ENCODE peak calls at places on chromosomes 12 and 14, in ten cellular contexts. B, R, Q, E, F, S, U, A, C and Z are unnamed samples.

GRCh38 chr12:80186727-80187217 is 87.4 kb downstream of the OTOGL start:
- DNase-seq in B (peak), R (peak), Q (peak), E (peak), F (peak), S (peak), U (peak), A (peak), C (peak), Z (peak)

GRCh38 chr14:100879194-100879593 is 24.3 kb downstream of the RTL1 start:
- DNase-seq in B (no peak), R (no peak), Q (no peak), E (no peak), F (no peak), S (no peak), U (no peak), A (no peak), C (no peak), Z (no peak)

GRCh38 chr12:100375023-100375737 is 18.3 kb downstream of the SLC17A8 start:
- DNase-seq in B (peak), R (peak), Q (no peak), E (no peak), F (peak), S (no peak), U (no peak), A (no peak), C (no peak), Z (no peak)

GRCh38 chr14:30410986-30411385 is 148.0 kb upstream of the G2E3 start:
- DNase-seq in B (no peak), R (no peak), Q (no peak), E (no peak), F (no peak), S (no peak), U (no peak), A (no peak), C (no peak), Z (no peak)

GRCh38 chr14:75334191-75335051 is 55.8 kb downstream of the FOS start:
- DNase-seq in B (no peak), R (peak), Q (peak), E (no peak), F (peak), S (no peak), U (no peak), A (no peak), C (no peak), Z (no peak)

GRCh38 chr12:112261559-112261958 is 120.7 kb downstream of the HECTD4 start:
- DNase-seq in B (no peak), R (no peak), Q (no peak), E (peak), F (peak), S (peak), U (peak), A (no peak), C (peak), Z (no peak)

GRCh38 chr14:91580886-91581615 is 70.9 kb upstream of the PPP4R3A start:
- DNase-seq in B (no peak), R (no peak), Q (no peak), E (no peak), F (no peak), S (no peak), U (no peak), A (no peak), C (no peak), Z (no peak)

GRCh38 chr12:109873653-109874052 is 6.7 kb downstream of the GLTP start:
- DNase-seq in B (no peak), R (no peak), Q (no peak), E (no peak), F (no peak), S (no peak), U (no peak), A (no peak), C (no peak), Z (no peak)

GRCh38 chr14:94354638-94355185 is 31.6 kb upstream of the SERPINA6 start:
- DNase-seq in B (no peak), R (no peak), Q (no peak), E (no peak), F (no peak), S (no peak), U (no peak), A (no peak), C (no peak), Z (no peak)

GRCh38 chr14:55297611-55298323 is 26.5 kb downstream of the FBXO34 start:
- DNase-seq in B (peak), R (no peak), Q (no peak), E (peak), F (no peak), S (no peak), U (peak), A (peak), C (peak), Z (no peak)

GRCh38 chr12:31363416-31363809 is 37.5 kb upstream of the SINHCAF start:
- DNase-seq in B (peak), R (no peak), Q (peak), E (no peak), F (no peak), S (no peak), U (no peak), A (peak), C (no peak), Z (no peak)

GRCh38 chr12:123153906-123154305 is 3.0 kb upstream of the PITPNM2 start:
- DNase-seq in B (no peak), R (no peak), Q (no peak), E (no peak), F (no peak), S (no peak), U (no peak), A (no peak), C (no peak), Z (no peak)

GRCh38 chr14:91331761-91332447 is 85.7 kb downstream of the CCDC88C start:
- DNase-seq in B (no peak), R (no peak), Q (peak), E (no peak), F (no peak), S (no peak), U (no peak), A (no peak), C (no peak), Z (no peak)

GRCh38 chr12:101229841-101230241 is 19.8 kb upstream of the SLC5A8 start:
- DNase-seq in B (no peak), R (no peak), Q (no peak), E (no peak), F (no peak), S (no peak), U (no peak), A (no peak), C (no peak), Z (no peak)

GRCh38 chr12:11734781-11735180 is 85.3 kb downstream of the ETV6 start:
- DNase-seq in B (no peak), R (no peak), Q (no peak), E (no peak), F (no peak), S (no peak), U (no peak), A (no peak), C (no peak), Z (no peak)

GRCh38 chr12:38508246-38508645 is 191.7 kb downstream of the ALG10B start:
- DNase-seq in B (no peak), R (no peak), Q (no peak), E (no peak), F (no peak), S (peak), U (no peak), A (peak), C (no peak), Z (no peak)

GRCh38 chr12:1844223-1844622 is 23.9 kb downstream of the LRTM2 start:
- DNase-seq in B (no peak), R (no peak), Q (no peak), E (no peak), F (no peak), S (peak), U (no peak), A (no peak), C (no peak), Z (no peak)

GRCh38 chr12:104533134-104533533 is 76.4 kb downstream of the CHST11 start:
- DNase-seq in B (no peak), R (no peak), Q (no peak), E (no peak), F (no peak), S (no peak), U (no peak), A (no peak), C (no peak), Z (no peak)

GRCh38 chr12:54882074-54882473 is 27.8 kb downstream of the MUCL1 start:
- DNase-seq in B (no peak), R (no peak), Q (peak), E (no peak), F (no peak), S (no peak), U (no peak), A (no peak), C (no peak), Z (no peak)

GRCh38 chr12:3529281-3529680 is 38.3 kb downstream of the PRMT8 start:
- DNase-seq in B (no peak), R (no peak), Q (no peak), E (no peak), F (no peak), S (no peak), U (no peak), A (no peak), C (no peak), Z (no peak)

GRCh38 chr12:89390802-89391673 is 38.7 kb upstream of the DUSP6 start:
- DNase-seq in B (peak), R (no peak), Q (peak), E (no peak), F (no peak), S (no peak), U (no peak), A (peak), C (peak), Z (no peak)

GRCh38 chr12:132710062-132710421 is 600 bp upstream of the PGAM5 start:
- DNase-seq in B (peak), R (no peak), Q (no peak), E (no peak), F (no peak), S (peak), U (no peak), A (no peak), C (no peak), Z (no peak)

GRCh38 chr14:102545461-102546265 is 36.1 kb upstream of the ANKRD9 start:
- DNase-seq in B (no peak), R (no peak), Q (no peak), E (no peak), F (no peak), S (peak), U (no peak), A (peak), C (no peak), Z (no peak)
- TF ChIP-seq CTCF in B (no peak), R (no peak), Q (no peak), E (no peak), F (no peak), S (no peak), U (no peak), A (peak), C (no peak), Z (no peak)

GRCh38 chr12:5556033-5556614 is 124.2 kb downstream of the NTF3 start:
- DNase-seq in B (peak), R (no peak), Q (no peak), E (no peak), F (no peak), S (peak), U (peak), A (no peak), C (peak), Z (no peak)
- TF ChIP-seq CTCF in B (no peak), R (peak), Q (peak), E (peak), F (no peak), S (peak), U (peak), A (peak), C (peak), Z (peak)

DNA sequence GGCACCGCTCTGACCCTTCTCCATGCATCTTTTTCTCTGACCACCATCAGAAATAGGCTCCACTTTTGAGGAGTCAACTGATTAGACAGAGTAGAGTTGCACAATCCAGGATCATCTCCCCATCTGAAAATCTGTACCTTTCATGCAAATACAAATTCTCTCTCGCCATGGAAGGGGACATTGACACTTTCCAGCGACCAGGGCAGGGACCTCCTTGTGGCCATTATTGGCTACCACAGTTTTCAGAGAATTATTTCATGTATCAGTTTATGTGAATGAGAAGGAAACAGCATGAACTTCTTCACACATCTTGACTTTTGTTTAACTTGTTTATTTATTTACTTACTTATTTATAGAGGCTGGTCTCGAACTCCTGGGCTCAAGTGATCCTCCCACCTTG is 13.8 kb upstream of the RAN start:
- DNase-seq in B (no peak), R (no peak), Q (no peak), E (no peak), F (no peak), S (no peak), U (no peak), A (no peak), C (no peak), Z (no peak)
- TF ChIP-seq CTCF in B (no peak), R (no peak), Q (no peak), E (no peak), F (no peak), S (no peak), U (no peak), A (no peak), C (no peak), Z (no peak)

GRCh38 chr12:125454786-125455450 is 389.7 kb downstream of the AACS start:
- DNase-seq in B (no peak), R (no peak), Q (no peak), E (no peak), F (no peak), S (no peak), U (no peak), A (no peak), C (no peak), Z (no peak)

GRCh38 chr12:125451408-125451807 is 386.2 kb downstream of the AACS start:
- DNase-seq in B (no peak), R (no peak), Q (no peak), E (no peak), F (no peak), S (no peak), U (no peak), A (no peak), C (no peak), Z (no peak)

GRCh38 chr12:125453751-125454150 is 388.5 kb downstream of the AACS start:
- DNase-seq in B (no peak), R (no peak), Q (no peak), E (no peak), F (no peak), S (no peak), U (no peak), A (no peak), C (no peak), Z (no peak)

GRCh38 chr12:125455556-125455955 is 390.3 kb downstream of the AACS start:
- DNase-seq in B (no peak), R (no peak), Q (no peak), E (no peak), F (no peak), S (no peak), U (no peak), A (no peak), C (no peak), Z (no peak)
- TF ChIP-seq CTCF in B (no peak), R (no peak), Q (no peak), E (no peak), F (no peak), S (peak), U (no peak), A (no peak), C (no peak), Z (no peak)

GRCh38 chr12:98439471-98440164 is 75.8 kb upstream of the TMPO start:
- DNase-seq in B (no peak), R (no peak), Q (peak), E (no peak), F (no peak), S (no peak), U (no peak), A (no peak), C (no peak), Z (no peak)

GRCh38 chr12:98438826-98439225 is 76.6 kb upstream of the TMPO start:
- DNase-seq in B (no peak), R (no peak), Q (no peak), E (no peak), F (no peak), S (no peak), U (no peak), A (no peak), C (no peak), Z (no peak)

GRCh38 chr12:98446060-98446459 is 69.3 kb upstream of the TMPO start:
- DNase-seq in B (no peak), R (no peak), Q (no peak), E (no peak), F (no peak), S (no peak), U (no peak), A (no peak), C (no peak), Z (no peak)

GRCh38 chr12:98440165-98440581 is 75.2 kb upstream of the TMPO start:
- DNase-seq in B (peak), R (peak), Q (peak), E (peak), F (peak), S (no peak), U (peak), A (peak), C (peak), Z (peak)
- TF ChIP-seq CTCF in B (no peak), R (no peak), Q (no peak), E (no peak), F (no peak), S (no peak), U (no peak), A (no peak), C (no peak), Z (no peak)